ENCODE peak calls at places on chromosomes 3 and 15, in nine cellular contexts. S is mesenchymal stem cell; M is posterior vena cava; B is stimulated activated naive CD8-positive, alpha-beta T cell treated with anti-CD3 and anti-CD28 coated beads, Interleukin-15, Interleukin-2, amounts not matched to agents 100 U/mL and 50 U/mL, for 24 hours; J is kidney glomerular epithelial cell; I is COLO829; C is stimulated activated CD8-positive, alpha-beta memory T cell treated with anti-CD3 and anti-CD28 coated beads, Interleukin-15, amount 100 ng/mL, for 4 hours; Y is iPS-NIHi11; T is hepatic stellate cell. R is an unnamed sample.

GRCh38 chr3:171115667-171116066 is 89.1 kb upstream of the SLC2A2 start:
- DNase-seq in M (no peak), J (no peak), B (no peak), T (no peak), S (no peak), C (no peak), Y (no peak), I (peak), R (no peak)

GRCh38 chr15:73951591-73951990 is 25.3 kb downstream of the LOXL1 start:
- DNase-seq in S (no peak), C (no peak), J (no peak), T (no peak), B (no peak), I (no peak), Y (no peak), M (peak), R (no peak)

GRCh38 chr3:18559323-18559972 is 134.3 kb upstream of the SATB1 start:
- DNase-seq in B (peak), I (no peak), C (no peak), T (peak), S (peak), J (peak), Y (peak), M (no peak), R (no peak)

GRCh38 chr15:101459579-101460300 is 29.8 kb downstream of the PCSK6 start:
- DNase-seq in C (no peak), J (no peak), S (no peak), Y (no peak), T (no peak), I (no peak), B (no peak), M (peak), R (no peak)

GRCh38 chr15:53323197-53323596 is 436.3 kb downstream of the WDR72 start:
- DNase-seq in J (peak), C (no peak), Y (no peak), T (no peak), B (no peak), I (peak), S (peak), M (no peak), R (no peak)

GRCh38 chr15:62426387-62426956 is 261.4 kb upstream of the C2CD4B start:
- DNase-seq in S (no peak), J (no peak), Y (no peak), I (no peak), T (peak), M (no peak), B (no peak), C (no peak), R (no peak)

GRCh38 chr15:40252438-40253178 is 13.7 kb downstream of the PAK6 start:
- DNase-seq in M (peak), I (no peak), J (no peak), C (no peak), Y (peak), S (no peak), T (no peak), B (peak), R (no peak)

GRCh38 chr3:110738531-110738930 is 333.1 kb upstream of the NECTIN3 start:
- DNase-seq in I (no peak), B (no peak), J (no peak), Y (no peak), S (peak), M (no peak), C (no peak), T (peak), R (no peak)

GRCh38 chr3:65729553-65729952 is 309.2 kb downstream of the MAGI1 start:
- DNase-seq in J (no peak), C (no peak), S (peak), I (no peak), M (no peak), T (peak), B (no peak), Y (no peak), R (no peak)

GRCh38 chr3:38646630-38647029 is 2.9 kb downstream of the SCN5A start:
- DNase-seq in T (peak), Y (peak), S (peak), B (no peak), C (no peak), M (no peak), J (no peak), I (peak), R (no peak)

GRCh38 chr3:21642433-21642832 is 108.6 kb downstream of the ZNF385D start:
- DNase-seq in M (no peak), S (peak), T (no peak), B (no peak), J (no peak), I (no peak), C (no peak), Y (no peak), R (no peak)

GRCh38 chr3:194439915-194440550 is 41.0 kb upstream of the GP5 start:
- DNase-seq in I (no peak), B (no peak), Y (no peak), S (no peak), C (no peak), J (no peak), T (no peak), M (no peak), R (no peak)

GRCh38 chr3:38738630-38739395 is 77.2 kb downstream of the SCN10A start:
- DNase-seq in M (no peak), S (peak), C (no peak), B (peak), I (peak), J (peak), Y (peak), T (peak), R (no peak)

GRCh38 chr15:45449878-45450277 is 71.5 kb upstream of the GATM start:
- DNase-seq in B (no peak), M (no peak), S (no peak), Y (no peak), J (no peak), T (no peak), C (no peak), I (no peak), R (no peak)

GRCh38 chr15:51917493-51917892 is 54.1 kb downstream of the LEO1 start:
- DNase-seq in T (no peak), B (no peak), Y (peak), J (no peak), S (peak), C (no peak), M (no peak), I (no peak), R (no peak)

GRCh38 chr15:33735637-33736247 is 232.6 kb upstream of the CHRM5 start:
- DNase-seq in S (peak), T (no peak), M (no peak), I (peak), J (no peak), Y (peak), B (no peak), C (no peak), R (no peak)

GRCh38 chr3:44954289-44954688 is 21.7 kb downstream of the ZDHHC3 start:
- DNase-seq in I (no peak), S (no peak), M (no peak), B (no peak), Y (no peak), T (no peak), J (no peak), C (no peak), R (no peak)

GRCh38 chr15:58805095-58805494 is 34.0 kb downstream of the MINDY2 start:
- DNase-seq in B (no peak), I (no peak), T (no peak), S (peak), M (no peak), C (no peak), Y (no peak), J (no peak), R (no peak)

GRCh38 chr3:39122811-39123210 is 15.3 kb downstream of the TTC21A start:
- DNase-seq in B (no peak), I (no peak), M (peak), S (no peak), J (no peak), T (no peak), C (no peak), Y (no peak), R (no peak)

GRCh38 chr3:160220038-160220437 is 5.2 kb upstream of the C3orf80 start:
- DNase-seq in S (no peak), J (no peak), B (no peak), I (no peak), T (no peak), Y (no peak), C (no peak), M (no peak), R (no peak)

GRCh38 chr3:143824675-143825074 is 23.6 kb downstream of the SLC9A9 start:
- DNase-seq in B (no peak), J (no peak), I (no peak), C (no peak), M (no peak), T (no peak), Y (no peak), S (no peak), R (no peak)

GRCh38 chr15:77608774-77609173 is 23.9 kb downstream of the LINGO1 start:
- DNase-seq in Y (no peak), J (no peak), C (no peak), B (no peak), I (peak), M (no peak), T (no peak), S (no peak), R (no peak)

GRCh38 chr3:13432093-13432492 is 12.0 kb upstream of the NUP210 start:
- DNase-seq in T (no peak), B (no peak), I (no peak), S (no peak), C (no peak), M (no peak), Y (no peak), J (no peak), R (no peak)

GRCh38 chr3:155080692-155081091 is 573 bp downstream of the MME start:
- DNase-seq in T (no peak), J (no peak), S (peak), I (no peak), B (no peak), C (no peak), M (no peak), Y (no peak), R (no peak)

GRCh38 chr3:115085197-115085865 is 61.8 kb downstream of the ZBTB20 start:
- DNase-seq in I (no peak), J (no peak), C (no peak), Y (no peak), B (no peak), M (no peak), S (peak), T (no peak), R (no peak)

GRCh38 chr3:144670560-144670959 is 698.9 kb downstream of the DIPK2A start:
- DNase-seq in Y (no peak), S (no peak), J (no peak), T (no peak), M (no peak), B (no peak), C (no peak), I (no peak), R (no peak)

GRCh38 chr3:38268522-38268921 is 2.9 kb downstream of the SLC22A13 start:
- DNase-seq in M (no peak), S (no peak), Y (no peak), T (no peak), J (no peak), C (no peak), B (no peak), I (no peak), R (no peak)

GRCh38 chr3:133578548-133579191 is 5.2 kb downstream of the CDV3 start:
- DNase-seq in S (peak), B (no peak), J (no peak), T (peak), I (peak), Y (peak), C (no peak), M (no peak), R (no peak)

GRCh38 chr15:94400521-94401290 is 169.3 kb downstream of the MCTP2 start:
- DNase-seq in I (no peak), B (no peak), Y (no peak), T (no peak), S (no peak), C (no peak), M (no peak), J (no peak), R (no peak)

GRCh38 chr15:25725758-25726157 is 137.4 kb downstream of the ATP10A start:
- DNase-seq in B (no peak), Y (no peak), S (no peak), J (no peak), I (no peak), M (peak), T (no peak), C (no peak), R (no peak)

GRCh38 chr15:40045572-40046217 is 6.7 kb upstream of the SRP14 start:
- DNase-seq in M (peak), Y (no peak), C (no peak), B (no peak), J (no peak), T (no peak), I (no peak), S (no peak), R (no peak)

R was measured in HS-5.